ENCODE peak calls at places on chromosomes 1 and 21, in eight cellular contexts. Q, I, M, O, A, Y, T and K are unnamed samples.
A peak's percentile ranks its signal among the peaks of the same experiment; 100 is the strongest.

GRCh38 chr1:212950243-212951057 is at the start of gene VASH2:
- DNase-seq in Y (peak; percentile 75), O (peak; percentile 84), A (peak; percentile 8), Q (peak; percentile 80), T (peak; percentile 89), I (peak; percentile 83), M (peak; percentile 72), K (peak; percentile 91)

GRCh38 chr1:153951801-153952200 is 5.3 kb upstream of the DENND4B start:
- DNase-seq in Y (no peak), O (no peak), T (no peak), Q (no peak), A (no peak), I (no peak), M (peak; percentile 60), K (no peak)

GRCh38 chr1:220497220-220497756 is 30.6 kb upstream of the MARK1 start:
- DNase-seq in M (peak; percentile 89), Y (no peak), I (no peak), O (no peak), Q (no peak), T (no peak), A (no peak), K (no peak)

GRCh38 chr1:209202826-209203439 is 380.6 kb upstream of the CAMK1G start:
- DNase-seq in A (no peak), T (peak; percentile 68), Q (no peak), I (no peak), Y (no peak), M (peak; percentile 73), O (no peak), K (no peak)

GRCh38 chr1:35190784-35191183 is 2.2 kb downstream of the SFPQ start:
- DNase-seq in Q (no peak), T (no peak), O (no peak), Y (no peak), I (no peak), M (peak; percentile 16), A (no peak), K (no peak)

GRCh38 chr21:26115899-26116298 is 54.7 kb downstream of the APP start:
- DNase-seq in Y (no peak), I (no peak), T (no peak), O (no peak), Q (no peak), M (no peak), A (no peak), K (no peak)

GRCh38 chr1:167200749-167201148 is 19.9 kb upstream of the POU2F1 start:
- DNase-seq in T (no peak), Q (no peak), A (no peak), Y (no peak), M (peak; percentile 57), O (no peak), I (no peak), K (no peak)

GRCh38 chr21:45317401-45318145 is 29.9 kb upstream of the POFUT2 start:
- DNase-seq in M (peak; percentile 15), Q (peak; percentile 38), Y (no peak), I (no peak), O (no peak), T (no peak), A (no peak), K (peak; percentile 43)

GRCh38 chr1:227759345-227760300 is 24.4 kb downstream of the SNAP47 start:
- DNase-seq in I (no peak), T (no peak), Q (no peak), A (no peak), M (peak; percentile 93), O (peak; percentile 27), Y (peak; percentile 58), K (peak; percentile 45)

GRCh38 chr1:17463991-17464390 is 24.5 kb upstream of the RCC2 start:
- DNase-seq in Q (no peak), T (peak; percentile 94), O (no peak), A (no peak), M (no peak), I (no peak), Y (no peak), K (no peak)

GRCh38 chr1:208496467-208497371 is 252.5 kb upstream of the PLXNA2 start:
- DNase-seq in O (no peak), I (no peak), Y (no peak), Q (no peak), A (no peak), T (no peak), M (peak; percentile 86), K (no peak)

GRCh38 chr1:16012590-16013219 is 5.1 kb downstream of the HSPB7 start:
- DNase-seq in Y (peak; percentile 66), I (peak; percentile 94), O (peak; percentile 86), A (no peak), T (peak; percentile 39), M (peak; percentile 59), Q (peak; percentile 84), K (no peak)
- H3K4me3 ChIP-seq in Y (peak overlapping the region; percentile 23), I (no peak overlapping the region), O (peak overlapping the region; percentile 11), A (peak overlapping the region; percentile 22), T (peak overlapping the region; percentile 24), M (no peak overlapping the region), Q (peak overlapping the region; percentile 64), K (peak overlapping the region; percentile 42)

DNA sequence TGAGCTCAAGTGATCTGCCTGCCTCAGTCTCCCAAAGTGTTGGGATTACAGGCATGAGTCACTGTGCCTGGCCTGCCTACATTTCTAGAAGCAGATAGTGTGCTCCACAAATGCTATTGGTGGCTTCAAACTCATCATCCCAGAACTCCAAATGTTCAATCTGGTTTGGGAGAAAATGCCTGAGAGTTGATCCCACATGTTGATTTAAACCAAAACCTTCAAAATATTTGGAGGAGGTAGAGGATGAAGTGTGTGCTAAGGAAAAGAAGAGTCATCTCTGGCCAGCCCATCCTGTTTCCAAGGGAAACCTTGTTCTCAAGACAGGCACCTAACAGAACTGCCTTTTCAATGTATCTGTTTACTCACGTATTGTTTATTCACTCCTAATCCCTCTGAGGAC is 55.4 kb upstream of the GRHL3 start:
- DNase-seq in Q (no peak), I (no peak), O (no peak), Y (no peak), A (no peak), T (no peak), M (no peak), K (no peak)
- H3K4me3 ChIP-seq in Q (no peak overlapping the region), I (no peak overlapping the region), O (no peak overlapping the region), Y (no peak overlapping the region), A (no peak overlapping the region), T (no peak overlapping the region), M (no peak overlapping the region), K (no peak overlapping the region)

GRCh38 chr1:159067699-159068621 is 8.6 kb downstream of the AIM2 start:
- DNase-seq in Q (no peak), O (no peak), Y (no peak), A (no peak), T (no peak), I (no peak), M (peak; percentile 34), K (peak; percentile 72)
- H3K4me3 ChIP-seq in Q (no peak overlapping the region), O (no peak overlapping the region), Y (no peak overlapping the region), A (peak overlapping the region; percentile 12), T (no peak overlapping the region), I (no peak overlapping the region), M (no peak overlapping the region), K (no peak overlapping the region)

GRCh38 chr1:206050655-206051235 is 2.2 kb upstream of the RHEX start:
- DNase-seq in Q (no peak), O (no peak), I (peak; percentile 56), M (peak; percentile 72), T (no peak), A (no peak), Y (peak; percentile 71), K (peak; percentile 90)
- H3K4me3 ChIP-seq in Q (no peak overlapping the region), O (no peak overlapping the region), I (no peak overlapping the region), M (no peak overlapping the region), T (no peak overlapping the region), A (no peak overlapping the region), Y (no peak overlapping the region), K (no peak overlapping the region)

DNA sequence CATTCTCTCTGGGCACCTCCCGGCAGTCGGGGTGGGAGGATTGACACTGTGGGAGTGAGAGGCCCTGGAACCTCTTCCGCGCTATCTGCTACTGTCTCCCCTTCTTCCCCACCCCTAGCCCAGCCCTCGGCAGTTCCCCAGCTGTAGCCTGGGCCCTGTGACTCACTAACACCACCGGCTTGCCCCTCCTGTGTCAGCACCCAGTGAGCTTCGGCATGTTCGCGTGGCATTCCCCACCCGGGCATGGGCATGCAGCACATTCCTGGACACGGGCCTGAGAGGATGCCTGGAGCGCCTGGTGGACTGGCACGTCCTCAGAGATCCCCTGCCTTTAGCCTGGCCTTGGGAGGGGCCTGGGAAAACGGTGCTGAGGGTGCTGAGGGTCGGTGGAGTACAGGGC is 1.3 kb downstream of the CDK18 start:
- DNase-seq in A (no peak), M (peak; percentile 76), Y (peak; percentile 26), I (no peak), O (peak; percentile 59), Q (no peak), T (no peak), K (no peak)
- H3K4me3 ChIP-seq in A (no peak overlapping the region), M (peak overlapping the region; percentile 70), Y (peak overlapping the region; percentile 71), I (no peak overlapping the region), O (no peak overlapping the region), Q (peak overlapping the region; percentile 80), T (peak overlapping the region; percentile 47), K (peak overlapping the region; percentile 45)

GRCh38 chr21:31741116-31741515 is 9.2 kb upstream of the SCAF4 start:
- DNase-seq in T (no peak), I (no peak), Y (no peak), O (no peak), Q (no peak), M (no peak), A (no peak), K (no peak)

GRCh38 chr21:31744162-31744800 is 12.4 kb upstream of the SCAF4 start:
- DNase-seq in A (no peak), Y (no peak), I (no peak), T (no peak), M (no peak), O (no peak), Q (no peak), K (no peak)

GRCh38 chr21:31743712-31744111 is 11.8 kb upstream of the SCAF4 start:
- DNase-seq in T (no peak), M (no peak), Q (no peak), Y (no peak), O (no peak), A (no peak), I (no peak), K (no peak)
- H3K4me3 ChIP-seq in T (no peak overlapping the region), M (no peak overlapping the region), Q (no peak overlapping the region), Y (no peak overlapping the region), O (no peak overlapping the region), A (no peak overlapping the region), I (no peak overlapping the region), K (no peak overlapping the region)

GRCh38 chr1:165375623-165376022 is 19.1 kb upstream of the LMX1A start:
- DNase-seq in Y (no peak), T (no peak), O (no peak), Q (no peak), A (no peak), M (no peak), I (no peak), K (no peak)
- H3K4me3 ChIP-seq in Y (peak overlapping the region; percentile 34), T (no peak overlapping the region), O (no peak overlapping the region), Q (peak overlapping the region; percentile 72), A (no peak overlapping the region), M (no peak overlapping the region), I (no peak overlapping the region), K (peak overlapping the region; percentile 35)

DNA sequence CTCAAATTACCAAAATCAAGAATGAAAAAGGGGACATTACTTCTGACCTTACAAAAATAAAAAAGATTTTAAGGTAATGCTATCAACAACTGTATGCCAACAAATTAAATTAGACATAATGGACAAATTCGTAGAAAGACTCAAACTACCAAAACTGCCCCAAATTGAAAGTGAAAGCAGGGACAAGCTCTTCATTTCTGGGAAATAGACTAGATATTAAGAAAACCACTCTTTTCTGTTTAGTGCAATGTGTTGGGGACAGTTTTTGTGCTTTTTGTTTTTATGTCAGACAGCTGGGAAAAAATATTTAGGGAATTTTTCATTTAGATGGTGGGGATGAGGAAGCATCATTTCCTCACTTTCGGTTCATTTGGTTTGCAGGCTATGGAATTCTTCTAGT is 4.9 kb upstream of the GBP1 start:
- DNase-seq in I (no peak), M (no peak), O (no peak), A (no peak), Y (no peak), Q (no peak), T (no peak), K (no peak)
- H3K4me3 ChIP-seq in I (no peak overlapping the region), M (no peak overlapping the region), O (no peak overlapping the region), A (peak overlapping the region; percentile 53), Y (peak overlapping the region; percentile 14), Q (peak overlapping the region; percentile 59), T (no peak overlapping the region), K (peak overlapping the region; percentile 28)